ENCODE peak calls at places on chromosomes 16 and 17, in six cellular contexts. Z, S, B, M, X and W are unnamed samples.

GRCh38 chr16:81610144-81610842 is 165.7 kb downstream of the CMIP start:
- DNase-seq in Z (no peak), S (no peak), B (peak), M (peak), X (peak), W (no peak)

GRCh38 chr16:89049484-89050118 is 44.1 kb upstream of the ACSF3 start:
- DNase-seq in Z (no peak), S (no peak), B (no peak), M (no peak), X (no peak), W (no peak)

GRCh38 chr16:15915555-15916081 is 27.2 kb upstream of the CEP20 start:
- DNase-seq in Z (no peak), S (no peak), B (no peak), M (no peak), X (peak), W (no peak)

GRCh38 chr16:23148513-23149266 is 562 bp downstream of the USP31 start:
- DNase-seq in Z (no peak), S (peak), B (peak), M (peak), X (peak), W (no peak)

GRCh38 chr17:50893183-50893993 is 27.2 kb upstream of the TOB1 start:
- DNase-seq in Z (no peak), S (no peak), B (peak), M (peak), X (peak), W (no peak)

GRCh38 chr17:27386206-27387075 is 69.8 kb upstream of the KSR1 start:
- DNase-seq in Z (no peak), S (no peak), B (no peak), M (no peak), X (no peak), W (no peak)

GRCh38 chr17:82754297-82755208 is 2.7 kb downstream of the TBCD start:
- DNase-seq in Z (no peak), S (no peak), B (no peak), M (peak), X (no peak), W (no peak)

GRCh38 chr16:66918803-66919568 is at the start of gene CDH16:
- DNase-seq in Z (no peak), S (no peak), B (no peak), M (no peak), X (peak), W (no peak)

GRCh38 chr17:80812362-80813088 is 179.1 kb upstream of the CHMP6 start:
- DNase-seq in Z (no peak), S (no peak), B (no peak), M (no peak), X (peak), W (no peak)

GRCh38 chr16:83059237-83059636 is 432.5 kb downstream of the CDH13 start:
- DNase-seq in Z (no peak), S (no peak), B (no peak), M (no peak), X (no peak), W (no peak)

GRCh38 chr16:30924086-30924714 is 828 bp downstream of the FBXL19 start:
- DNase-seq in Z (no peak), S (no peak), B (no peak), M (no peak), X (no peak), W (no peak)

GRCh38 chr16:29811896-29812665 is at the start of gene PRRT2:
- DNase-seq in Z (no peak), S (peak), B (peak), M (peak), X (peak), W (no peak)

GRCh38 chr16:64121473-64121872 is 1000.4 kb downstream of the CDH11 start:
- DNase-seq in Z (peak), S (no peak), B (no peak), M (no peak), X (no peak), W (no peak)